ENCODE peak calls at places on chromosome 1, in nine cellular contexts. One of them, this sample, is unnamed.

GRCh38 chr1:74083128-74083527 is 114.8 kb downstream of the LRRIQ3 start:
- DNase-seq in neural progenitor cell: no peak
- DNase-seq in LNCaP clone FGC: no peak
- DNase-seq in GM12864: no peak
- DNase-seq in colonic mucosa: no peak
- DNase-seq in lower leg skin: no peak
- DNase-seq in cardiac fibroblast: no peak
- DNase-seq in bronchial epithelial cell: no peak
- DNase-seq in left ventricle myocardium inferior: no peak
- DNase-seq in this sample: no peak

GRCh38 chr1:229624906-229625871 is 733 bp downstream of the TAF5L start:
- DNase-seq in bronchial epithelial cell: peak; percentile 47
- DNase-seq in LNCaP clone FGC: peak; percentile 7
- DNase-seq in left ventricle myocardium inferior: peak; percentile 47
- DNase-seq in colonic mucosa: peak; percentile 68
- DNase-seq in lower leg skin: peak; percentile 88
- DNase-seq in cardiac fibroblast: peak; percentile 40
- DNase-seq in GM12864: no peak
- DNase-seq in neural progenitor cell: peak; percentile 85
- DNase-seq in this sample: peak; percentile 81

GRCh38 chr1:6445062-6445763 is 20.6 kb downstream of the ESPN start:
- DNase-seq in GM12864: no peak
- DNase-seq in left ventricle myocardium inferior: no peak
- DNase-seq in bronchial epithelial cell: no peak
- DNase-seq in LNCaP clone FGC: no peak
- DNase-seq in neural progenitor cell: peak; percentile 72
- DNase-seq in cardiac fibroblast: peak; percentile 50
- DNase-seq in colonic mucosa: peak; percentile 77
- DNase-seq in lower leg skin: no peak
- DNase-seq in this sample: peak; percentile 85

GRCh38 chr1:177591155-177591554 is 378.7 kb downstream of the SEC16B start:
- DNase-seq in left ventricle myocardium inferior: no peak
- DNase-seq in neural progenitor cell: no peak
- DNase-seq in bronchial epithelial cell: no peak
- DNase-seq in colonic mucosa: no peak
- DNase-seq in cardiac fibroblast: no peak
- DNase-seq in LNCaP clone FGC: no peak
- DNase-seq in GM12864: no peak
- DNase-seq in lower leg skin: no peak
- DNase-seq in this sample: no peak

GRCh38 chr1:226659641-226660040 is 79.4 kb downstream of the ITPKB start:
- DNase-seq in neural progenitor cell: no peak
- DNase-seq in LNCaP clone FGC: no peak
- DNase-seq in bronchial epithelial cell: no peak
- DNase-seq in lower leg skin: no peak
- DNase-seq in colonic mucosa: no peak
- DNase-seq in GM12864: no peak
- DNase-seq in cardiac fibroblast: no peak
- DNase-seq in left ventricle myocardium inferior: no peak
- DNase-seq in this sample: peak; percentile 20

GRCh38 chr1:53144201-53144600 is 1.8 kb upstream of the SLC1A7 start:
- DNase-seq in left ventricle myocardium inferior: no peak
- DNase-seq in cardiac fibroblast: no peak
- DNase-seq in neural progenitor cell: no peak
- DNase-seq in LNCaP clone FGC: no peak
- DNase-seq in colonic mucosa: no peak
- DNase-seq in lower leg skin: peak; percentile 4
- DNase-seq in bronchial epithelial cell: no peak
- DNase-seq in GM12864: no peak
- DNase-seq in this sample: no peak

GRCh38 chr1:36643391-36644270 is 160.9 kb upstream of the CSF3R start:
- DNase-seq in GM12864: no peak
- DNase-seq in colonic mucosa: no peak
- DNase-seq in left ventricle myocardium inferior: no peak
- DNase-seq in bronchial epithelial cell: no peak
- DNase-seq in LNCaP clone FGC: no peak
- DNase-seq in lower leg skin: no peak
- DNase-seq in cardiac fibroblast: no peak
- DNase-seq in neural progenitor cell: no peak
- DNase-seq in this sample: no peak

GRCh38 chr1:171188388-171189266 is 3.5 kb downstream of the FMO2 start:
- DNase-seq in LNCaP clone FGC: peak; percentile 17
- DNase-seq in neural progenitor cell: peak; percentile 59
- DNase-seq in cardiac fibroblast: peak; percentile 91
- DNase-seq in colonic mucosa: peak; percentile 61
- DNase-seq in lower leg skin: no peak
- DNase-seq in left ventricle myocardium inferior: peak; percentile 41
- DNase-seq in bronchial epithelial cell: peak; percentile 64
- DNase-seq in GM12864: peak; percentile 24
- DNase-seq in this sample: peak; percentile 23

GRCh38 chr1:183735069-183735860 is 69.7 kb upstream of the RGL1 start:
- DNase-seq in left ventricle myocardium inferior: no peak
- DNase-seq in LNCaP clone FGC: no peak
- DNase-seq in cardiac fibroblast: no peak
- DNase-seq in GM12864: no peak
- DNase-seq in colonic mucosa: no peak
- DNase-seq in bronchial epithelial cell: no peak
- DNase-seq in neural progenitor cell: no peak
- DNase-seq in lower leg skin: no peak
- DNase-seq in this sample: no peak

GRCh38 chr1:21553116-21553926 is 44.1 kb downstream of the ALPL start:
- DNase-seq in colonic mucosa: no peak
- DNase-seq in cardiac fibroblast: peak; percentile 55
- DNase-seq in LNCaP clone FGC: no peak
- DNase-seq in left ventricle myocardium inferior: no peak
- DNase-seq in neural progenitor cell: no peak
- DNase-seq in bronchial epithelial cell: no peak
- DNase-seq in lower leg skin: no peak
- DNase-seq in GM12864: no peak
- DNase-seq in this sample: no peak

GRCh38 chr1:32063261-32063681 is 9.5 kb upstream of the TMEM39B start:
- DNase-seq in bronchial epithelial cell: peak; percentile 53
- DNase-seq in GM12864: no peak
- DNase-seq in cardiac fibroblast: peak; percentile 81
- DNase-seq in left ventricle myocardium inferior: no peak
- DNase-seq in neural progenitor cell: no peak
- DNase-seq in colonic mucosa: no peak
- DNase-seq in LNCaP clone FGC: peak; percentile 14
- DNase-seq in lower leg skin: peak; percentile 63
- DNase-seq in this sample: no peak

GRCh38 chr1:38466486-38466885 is 393.1 kb downstream of the RRAGC start:
- DNase-seq in bronchial epithelial cell: no peak
- DNase-seq in LNCaP clone FGC: no peak
- DNase-seq in GM12864: no peak
- DNase-seq in cardiac fibroblast: no peak
- DNase-seq in colonic mucosa: no peak
- DNase-seq in neural progenitor cell: no peak
- DNase-seq in left ventricle myocardium inferior: no peak
- DNase-seq in lower leg skin: no peak
- DNase-seq in this sample: no peak

GRCh38 chr1:206955476-206956312 is 9.4 kb upstream of the PIGR start:
- DNase-seq in LNCaP clone FGC: no peak
- DNase-seq in neural progenitor cell: no peak
- DNase-seq in bronchial epithelial cell: no peak
- DNase-seq in colonic mucosa: peak; percentile 89
- DNase-seq in cardiac fibroblast: peak; percentile 31
- DNase-seq in GM12864: no peak
- DNase-seq in lower leg skin: no peak
- DNase-seq in left ventricle myocardium inferior: no peak
- DNase-seq in this sample: peak; percentile 79

DNA sequence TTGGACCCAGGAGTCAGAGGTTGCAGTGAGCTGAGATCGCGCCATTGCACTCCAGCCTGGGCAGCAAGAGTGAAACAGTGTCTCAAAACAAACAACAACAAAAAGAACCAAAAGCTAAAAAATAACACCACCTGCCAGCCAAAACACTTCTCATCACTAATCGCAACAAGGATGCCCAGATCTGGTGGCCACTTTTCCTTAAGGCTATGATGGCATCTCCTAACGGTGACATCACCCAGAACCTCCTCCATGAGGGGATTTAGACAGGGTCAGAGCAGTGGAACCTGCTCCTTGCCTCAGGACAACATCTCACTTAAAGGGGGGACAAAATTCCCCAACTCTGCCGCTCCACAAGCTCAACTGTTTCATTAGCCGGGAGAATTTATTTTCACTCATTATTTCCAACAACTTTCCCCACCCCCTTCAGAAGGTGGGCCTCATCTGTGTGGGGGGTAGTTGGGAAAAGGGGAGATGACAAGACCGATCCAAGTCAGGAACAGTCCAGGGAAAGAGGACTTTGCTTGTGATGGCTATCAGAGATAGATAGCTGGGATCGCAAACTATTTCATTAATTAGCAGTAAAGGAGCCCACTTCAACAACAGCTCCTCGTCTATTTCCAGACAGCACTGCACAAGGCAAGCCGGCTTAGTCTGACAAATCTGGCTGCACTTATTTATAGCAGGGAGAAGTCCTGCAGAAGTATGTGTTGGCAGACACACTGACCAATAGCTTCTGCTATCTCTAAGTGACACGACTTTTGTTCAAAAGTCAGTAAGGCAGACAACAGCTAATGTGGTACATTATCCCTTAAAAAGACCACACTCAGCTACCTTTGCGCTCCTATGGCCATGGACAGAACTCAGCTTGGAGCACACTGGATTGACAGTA is 2.6 kb downstream of the PABPC4 start:
- DNase-seq in bronchial epithelial cell: peak; percentile 13
- DNase-seq in lower leg skin: no peak
- DNase-seq in cardiac fibroblast: peak; percentile 64
- DNase-seq in neural progenitor cell: no peak
- DNase-seq in GM12864: no peak
- DNase-seq in colonic mucosa: no peak
- DNase-seq in left ventricle myocardium inferior: no peak
- DNase-seq in LNCaP clone FGC: no peak
- DNase-seq in this sample: no peak
- H3K4me3 ChIP-seq in bronchial epithelial cell: peak overlapping the region; percentile 83
- H3K4me3 ChIP-seq in lower leg skin: no peak overlapping the region
- H3K4me3 ChIP-seq in cardiac fibroblast: peak overlapping the region; percentile 82
- H3K4me3 ChIP-seq in neural progenitor cell: peak overlapping the region; percentile 100
- H3K4me3 ChIP-seq in GM12864: peak overlapping the region; percentile 67
- H3K4me3 ChIP-seq in colonic mucosa: peak overlapping the region; percentile 84
- H3K4me3 ChIP-seq in left ventricle myocardium inferior: peak overlapping the region; percentile 85
- H3K4me3 ChIP-seq in LNCaP clone FGC: peak overlapping the region; percentile 85
- H3K4me3 ChIP-seq in this sample: no peak overlapping the region

GRCh38 chr1:230818881-230819280 is 49.4 kb downstream of the C1orf198 start:
- DNase-seq in colonic mucosa: no peak
- DNase-seq in bronchial epithelial cell: no peak
- DNase-seq in lower leg skin: no peak
- DNase-seq in left ventricle myocardium inferior: no peak
- DNase-seq in cardiac fibroblast: no peak
- DNase-seq in neural progenitor cell: no peak
- DNase-seq in LNCaP clone FGC: no peak
- DNase-seq in GM12864: no peak
- DNase-seq in this sample: no peak
- H3K4me3 ChIP-seq in colonic mucosa: no peak overlapping the region
- H3K4me3 ChIP-seq in bronchial epithelial cell: no peak overlapping the region
- H3K4me3 ChIP-seq in lower leg skin: no peak overlapping the region
- H3K4me3 ChIP-seq in left ventricle myocardium inferior: no peak overlapping the region
- H3K4me3 ChIP-seq in cardiac fibroblast: no peak overlapping the region
- H3K4me3 ChIP-seq in neural progenitor cell: no peak overlapping the region
- H3K4me3 ChIP-seq in LNCaP clone FGC: no peak overlapping the region
- H3K4me3 ChIP-seq in GM12864: no peak overlapping the region
- H3K4me3 ChIP-seq in this sample: no peak overlapping the region

GRCh38 chr1:155127672-155128468 is at the start of gene EFNA1:
- DNase-seq in cardiac fibroblast: peak; percentile 48
- DNase-seq in left ventricle myocardium inferior: peak; percentile 75
- DNase-seq in LNCaP clone FGC: no peak
- DNase-seq in neural progenitor cell: peak; percentile 78
- DNase-seq in GM12864: no peak
- DNase-seq in bronchial epithelial cell: peak; percentile 52
- DNase-seq in lower leg skin: peak; percentile 93
- DNase-seq in colonic mucosa: peak; percentile 84
- DNase-seq in this sample: peak; percentile 84
- H3K4me3 ChIP-seq in cardiac fibroblast: peak within 1 kb of the TSS; percentile 75
- H3K4me3 ChIP-seq in left ventricle myocardium inferior: peak within 1 kb of the TSS; percentile 87
- H3K4me3 ChIP-seq in LNCaP clone FGC: peak within 1 kb of the TSS; percentile 88
- H3K4me3 ChIP-seq in neural progenitor cell: peak within 1 kb of the TSS; percentile 64
- H3K4me3 ChIP-seq in GM12864: no peak within 1 kb of the TSS
- H3K4me3 ChIP-seq in bronchial epithelial cell: peak within 1 kb of the TSS; percentile 96
- H3K4me3 ChIP-seq in lower leg skin: peak within 1 kb of the TSS; percentile 84
- H3K4me3 ChIP-seq in colonic mucosa: peak within 1 kb of the TSS; percentile 78
- H3K4me3 ChIP-seq in this sample: peak within 1 kb of the TSS; percentile 63

GRCh38 chr1:247113094-247113497 is 8.9 kb upstream of the ZNF669 start:
- DNase-seq in bronchial epithelial cell: peak; percentile 24
- DNase-seq in GM12864: no peak
- DNase-seq in left ventricle myocardium inferior: no peak
- DNase-seq in neural progenitor cell: no peak
- DNase-seq in cardiac fibroblast: no peak
- DNase-seq in LNCaP clone FGC: no peak
- DNase-seq in colonic mucosa: no peak
- DNase-seq in lower leg skin: no peak
- DNase-seq in this sample: no peak

GRCh38 chr1:247111636-247112478 is 7.7 kb upstream of the ZNF669 start:
- DNase-seq in left ventricle myocardium inferior: peak; percentile 81
- DNase-seq in neural progenitor cell: peak; percentile 69
- DNase-seq in colonic mucosa: peak; percentile 63
- DNase-seq in cardiac fibroblast: peak; percentile 59
- DNase-seq in GM12864: no peak
- DNase-seq in lower leg skin: peak; percentile 92
- DNase-seq in LNCaP clone FGC: no peak
- DNase-seq in bronchial epithelial cell: no peak
- DNase-seq in this sample: peak; percentile 69

GRCh38 chr1:247111259-247111635 is 7.1 kb upstream of the ZNF669 start:
- DNase-seq in left ventricle myocardium inferior: no peak
- DNase-seq in bronchial epithelial cell: no peak
- DNase-seq in neural progenitor cell: peak; percentile 65
- DNase-seq in GM12864: no peak
- DNase-seq in LNCaP clone FGC: no peak
- DNase-seq in cardiac fibroblast: no peak
- DNase-seq in colonic mucosa: no peak
- DNase-seq in lower leg skin: peak; percentile 86
- DNase-seq in this sample: no peak

GRCh38 chr1:247112479-247112781 is 8.3 kb upstream of the ZNF669 start:
- DNase-seq in cardiac fibroblast: no peak
- DNase-seq in left ventricle myocardium inferior: no peak
- DNase-seq in neural progenitor cell: no peak
- DNase-seq in LNCaP clone FGC: no peak
- DNase-seq in bronchial epithelial cell: no peak
- DNase-seq in lower leg skin: no peak
- DNase-seq in GM12864: no peak
- DNase-seq in colonic mucosa: no peak
- DNase-seq in this sample: no peak

DNA sequence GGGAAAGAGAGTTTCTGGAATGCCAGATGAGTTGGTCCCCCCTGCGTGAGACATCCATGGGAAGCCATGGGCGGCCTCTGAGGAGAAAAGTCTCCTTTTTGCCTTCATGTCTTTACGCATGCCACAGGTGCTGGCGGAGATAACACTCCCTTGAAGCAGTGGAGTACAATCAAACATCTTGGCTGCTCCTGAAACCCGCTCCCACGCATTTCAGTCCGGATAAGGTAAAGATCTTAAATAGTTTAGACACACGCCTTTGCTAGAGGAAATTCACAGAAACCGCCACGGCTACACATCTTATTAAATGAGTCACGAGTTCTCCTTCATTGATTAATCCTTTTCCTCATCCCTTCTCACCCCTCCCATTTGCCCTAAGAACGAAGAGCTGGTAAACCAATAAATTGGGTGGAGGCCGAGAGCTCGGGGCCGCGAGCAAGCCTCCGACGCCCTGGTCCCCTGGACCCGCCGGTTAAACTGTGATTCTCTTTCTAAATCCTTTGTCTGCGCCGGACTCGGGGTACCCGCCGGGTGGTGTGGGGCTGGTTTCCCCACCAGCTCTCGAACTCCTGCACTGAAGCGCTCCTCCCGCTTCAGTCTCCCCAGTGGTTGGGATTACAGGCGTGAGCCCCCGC is 6.6 kb upstream of the ZNF669 start:
- DNase-seq in lower leg skin: no peak
- DNase-seq in bronchial epithelial cell: peak; percentile 22
- DNase-seq in neural progenitor cell: peak; percentile 53
- DNase-seq in LNCaP clone FGC: no peak
- DNase-seq in GM12864: no peak
- DNase-seq in colonic mucosa: no peak
- DNase-seq in cardiac fibroblast: no peak
- DNase-seq in left ventricle myocardium inferior: no peak
- DNase-seq in this sample: no peak
- H3K4me3 ChIP-seq in lower leg skin: peak overlapping the region; percentile 63
- H3K4me3 ChIP-seq in bronchial epithelial cell: peak overlapping the region; percentile 51
- H3K4me3 ChIP-seq in neural progenitor cell: peak overlapping the region; percentile 61
- H3K4me3 ChIP-seq in LNCaP clone FGC: no peak overlapping the region
- H3K4me3 ChIP-seq in GM12864: peak overlapping the region; percentile 17
- H3K4me3 ChIP-seq in colonic mucosa: peak overlapping the region; percentile 80
- H3K4me3 ChIP-seq in cardiac fibroblast: peak overlapping the region; percentile 56
- H3K4me3 ChIP-seq in left ventricle myocardium inferior: peak overlapping the region; percentile 88
- H3K4me3 ChIP-seq in this sample: peak overlapping the region; percentile 56

This sample was measured in mucosa of descending colon.